ENCODE peak calls at places on chromosomes 1 and 21, in ten cellular contexts. A, B, K, C, Y, E, F, V, N and U are unnamed samples.

GRCh38 chr1:109277434-109278204 is 5.3 kb downstream of the PSRC1 start:
- DNase-seq in A (peak; percentile 33), B (peak; percentile 83), K (peak; percentile 84), C (peak; percentile 64), Y (peak; percentile 69), E (peak; percentile 69), F (peak; percentile 64), V (peak; percentile 71), N (peak; percentile 91), U (peak; percentile 92)

GRCh38 chr1:101276818-101277217 is 40.0 kb downstream of the S1PR1 start:
- DNase-seq in A (no peak), B (no peak), K (no peak), C (no peak), Y (no peak), E (peak; percentile 43), F (no peak), V (no peak), N (no peak), U (no peak)

GRCh38 chr21:44779417-44780139 is 22.0 kb downstream of the UBE2G2 start:
- DNase-seq in A (no peak), B (no peak), K (no peak), C (no peak), Y (no peak), E (no peak), F (no peak), V (no peak), N (no peak), U (no peak)

GRCh38 chr1:37323486-37324377 is 150.6 kb upstream of the ZC3H12A start:
- DNase-seq in A (no peak), B (no peak), K (no peak), C (peak; percentile 3), Y (no peak), E (peak; percentile 32), F (peak; percentile 36), V (no peak), N (peak; percentile 66), U (peak; percentile 21)

GRCh38 chr1:30263888-30264671 is 459.3 kb downstream of the MATN1 start:
- DNase-seq in A (no peak), B (no peak), K (no peak), C (no peak), Y (no peak), E (no peak), F (no peak), V (no peak), N (peak; percentile 44), U (no peak)

GRCh38 chr1:22975694-22976093 is 3.0 kb upstream of the LACTBL1 start:
- DNase-seq in A (no peak), B (no peak), K (no peak), C (peak; percentile 13), Y (no peak), E (peak; percentile 58), F (no peak), V (no peak), N (no peak), U (no peak)

GRCh38 chr1:54581621-54582035 is 33.6 kb downstream of the ACOT11 start:
- DNase-seq in A (peak; percentile 91), B (peak; percentile 85), K (peak; percentile 97), C (peak; percentile 71), Y (peak; percentile 29), E (peak; percentile 34), F (peak; percentile 11), V (peak; percentile 88), N (no peak), U (peak; percentile 29)

GRCh38 chr1:7379445-7379971 is 391.6 kb upstream of the VAMP3 start:
- DNase-seq in A (no peak), B (no peak), K (peak; percentile 19), C (peak; percentile 83), Y (no peak), E (peak; percentile 94), F (no peak), V (peak; percentile 8), N (peak; percentile 41), U (no peak)

GRCh38 chr1:54615531-54616245 is 7.6 kb downstream of the FAM151A start:
- DNase-seq in A (no peak), B (no peak), K (no peak), C (no peak), Y (no peak), E (no peak), F (no peak), V (no peak), N (peak; percentile 72), U (peak; percentile 23)

GRCh38 chr21:42398414-42399030 is 2.7 kb upstream of the TMPRSS3 start:
- DNase-seq in A (no peak), B (no peak), K (no peak), C (no peak), Y (no peak), E (no peak), F (no peak), V (no peak), N (peak; percentile 34), U (no peak)

GRCh38 chr21:42403611-42404231 is at the start of gene UBASH3A:
- DNase-seq in A (no peak), B (no peak), K (no peak), C (no peak), Y (no peak), E (no peak), F (no peak), V (no peak), N (peak; percentile 82), U (no peak)

GRCh38 chr21:42401820-42402251 is 1.9 kb upstream of the UBASH3A start:
- DNase-seq in A (no peak), B (no peak), K (no peak), C (no peak), Y (no peak), E (no peak), F (no peak), V (no peak), N (no peak), U (no peak)

GRCh38 chr21:42400525-42400924 is 3.2 kb upstream of the UBASH3A start:
- DNase-seq in A (no peak), B (no peak), K (no peak), C (peak; percentile 11), Y (no peak), E (no peak), F (no peak), V (no peak), N (no peak), U (no peak)

DNA sequence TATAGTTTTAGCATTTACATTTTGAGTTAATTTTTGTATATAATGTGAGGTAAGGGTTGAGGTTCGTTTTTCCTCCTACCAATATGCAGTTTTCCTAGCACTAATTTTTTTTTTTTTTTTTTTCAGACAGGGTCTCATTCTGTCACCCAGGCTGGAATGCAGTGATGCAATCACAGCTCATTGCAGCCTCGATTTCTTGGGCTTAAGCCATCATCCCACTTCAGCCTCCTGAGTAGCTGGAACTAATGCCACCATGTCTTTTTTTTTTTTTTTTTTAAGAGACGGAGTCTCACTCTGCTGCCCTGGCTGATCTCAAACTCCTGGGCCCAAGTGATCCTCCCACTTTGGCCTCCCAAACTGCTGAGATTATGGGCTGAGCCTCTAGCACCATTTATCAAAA is 2.5 kb upstream of the UBASH3A start:
- DNase-seq in A (no peak), B (no peak), K (no peak), C (no peak), Y (no peak), E (no peak), F (no peak), V (no peak), N (no peak), U (no peak)
- H3K27ac ChIP-seq in A (no peak overlapping the region), B (no peak overlapping the region), K (no peak overlapping the region), C (no peak overlapping the region), Y (no peak overlapping the region), E (no peak overlapping the region), F (no peak overlapping the region), V (no peak overlapping the region), N (no peak overlapping the region), U (no peak overlapping the region)

GRCh38 chr1:14999441-14999840 is 154.1 kb upstream of the TMEM51 start:
- DNase-seq in A (peak; percentile 51), B (no peak), K (no peak), C (no peak), Y (no peak), E (no peak), F (no peak), V (no peak), N (no peak), U (no peak)

GRCh38 chr1:15001317-15001900 is 152.1 kb upstream of the TMEM51 start:
- DNase-seq in A (no peak), B (no peak), K (no peak), C (no peak), Y (no peak), E (no peak), F (no peak), V (no peak), N (no peak), U (no peak)

GRCh38 chr1:15000671-15001070 is 152.9 kb upstream of the TMEM51 start:
- DNase-seq in A (no peak), B (no peak), K (no peak), C (no peak), Y (no peak), E (no peak), F (no peak), V (no peak), N (no peak), U (no peak)

GRCh38 chr1:14997646-14998276 is 155.8 kb upstream of the TMEM51 start:
- DNase-seq in A (no peak), B (no peak), K (no peak), C (peak; percentile 41), Y (no peak), E (no peak), F (no peak), V (no peak), N (no peak), U (no peak)

GRCh38 chr1:15000030-15000429 is 153.5 kb upstream of the TMEM51 start:
- DNase-seq in A (no peak), B (no peak), K (no peak), C (no peak), Y (no peak), E (no peak), F (no peak), V (no peak), N (no peak), U (no peak)
- TF ChIP-seq CTCF in A (no peak), B (no peak), K (no peak), C (no peak), Y (no peak), E (no peak), F (no peak), V (no peak), N (no peak), U (no peak)

GRCh38 chr1:160625321-160625720 is 21.5 kb downstream of the SLAMF1 start:
- DNase-seq in A (no peak), B (no peak), K (no peak), C (no peak), Y (no peak), E (no peak), F (no peak), V (no peak), N (no peak), U (no peak)
- TF ChIP-seq POLR2A in A (no peak), B (no peak), K (no peak), C (no peak), Y (no peak), E (no peak), F (no peak), V (no peak), N (no peak), U (no peak)

GRCh38 chr1:231757759-231758158 is 131.2 kb downstream of the DISC1 start:
- DNase-seq in A (no peak), B (no peak), K (no peak), C (no peak), Y (no peak), E (no peak), F (no peak), V (no peak), N (no peak), U (no peak)

GRCh38 chr1:231761747-231762541 is 135.4 kb downstream of the DISC1 start:
- DNase-seq in A (no peak), B (no peak), K (no peak), C (no peak), Y (no peak), E (no peak), F (no peak), V (no peak), N (no peak), U (no peak)

GRCh38 chr1:231763481-231763880 is 136.9 kb downstream of the DISC1 start:
- DNase-seq in A (no peak), B (no peak), K (no peak), C (no peak), Y (no peak), E (no peak), F (no peak), V (no peak), N (no peak), U (no peak)
- H3K27ac ChIP-seq in A (no peak overlapping the region), B (no peak overlapping the region), K (no peak overlapping the region), C (no peak overlapping the region), Y (no peak overlapping the region), E (no peak overlapping the region), F (no peak overlapping the region), V (no peak overlapping the region), N (no peak overlapping the region), U (no peak overlapping the region)